ENCODE peak calls at places on chromosomes 16 and 17, in four cellular contexts. One of them, this sample, is unnamed.

GRCh38 chr16:90031931-90032663 is 12.8 kb upstream of the DBNDD1 start:
- DNase-seq in NCI-H1092: no peak
- DNase-seq in kidney tubule cell: no peak
- DNase-seq in HTR-8/SVneo: no peak
- DNase-seq in this sample: no peak

GRCh38 chr17:57044976-57045867 is 39.8 kb upstream of the AKAP1 start:
- DNase-seq in kidney tubule cell: no peak
- DNase-seq in NCI-H1092: no peak
- DNase-seq in HTR-8/SVneo: no peak
- DNase-seq in this sample: no peak

GRCh38 chr16:25108054-25108453 is 3.5 kb upstream of the LCMT1 start:
- DNase-seq in HTR-8/SVneo: no peak
- DNase-seq in kidney tubule cell: no peak
- DNase-seq in NCI-H1092: peak
- DNase-seq in this sample: peak

GRCh38 chr16:28304214-28304613 is 11.9 kb downstream of the SBK1 start:
- DNase-seq in NCI-H1092: no peak
- DNase-seq in kidney tubule cell: peak
- DNase-seq in HTR-8/SVneo: no peak
- DNase-seq in this sample: no peak

GRCh38 chr17:40556198-40556661 is 9.0 kb downstream of the CCR7 start:
- DNase-seq in kidney tubule cell: no peak
- DNase-seq in HTR-8/SVneo: no peak
- DNase-seq in NCI-H1092: no peak
- DNase-seq in this sample: no peak

GRCh38 chr16:82344157-82344556 is 174.1 kb upstream of the MPHOSPH6 start:
- DNase-seq in kidney tubule cell: no peak
- DNase-seq in NCI-H1092: peak
- DNase-seq in HTR-8/SVneo: no peak
- DNase-seq in this sample: peak

GRCh38 chr17:55321507-55322064 is 56.8 kb downstream of the HLF start:
- DNase-seq in HTR-8/SVneo: no peak
- DNase-seq in kidney tubule cell: no peak
- DNase-seq in NCI-H1092: no peak
- DNase-seq in this sample: no peak

GRCh38 chr17:63354251-63354650 is 91.9 kb downstream of the CYB561 start:
- DNase-seq in kidney tubule cell: no peak
- DNase-seq in HTR-8/SVneo: no peak
- DNase-seq in NCI-H1092: no peak
- DNase-seq in this sample: no peak

GRCh38 chr17:68484458-68484857 is 27.2 kb upstream of the WIPI1 start:
- DNase-seq in HTR-8/SVneo: no peak
- DNase-seq in kidney tubule cell: no peak
- DNase-seq in NCI-H1092: no peak
- DNase-seq in this sample: no peak